ENCODE peak calls at places on chromosome 7, in nine cellular contexts. U, V, Y, B, M, A, F, H and Q are unnamed samples.

GRCh38 chr7:117164578-117164977 is 158.3 kb downstream of the WNT2 start:
- DNase-seq in Y (no peak), M (no peak), H (no peak), U (no peak), B (no peak), A (no peak), F (no peak), V (no peak), Q (no peak)

GRCh38 chr7:12951397-12951801 is 264.0 kb downstream of the ARL4A start:
- DNase-seq in F (no peak), V (no peak), U (peak), M (no peak), H (no peak), Y (no peak), A (no peak), B (no peak), Q (no peak)

GRCh38 chr7:51141451-51141971 is 175.1 kb downstream of the COBL start:
- DNase-seq in B (no peak), M (no peak), A (no peak), V (no peak), F (no peak), Y (no peak), U (peak), H (peak), Q (no peak)

GRCh38 chr7:22920664-22921063 is 93.3 kb downstream of the HYCC1 start:
- DNase-seq in U (no peak), V (no peak), H (no peak), B (no peak), F (no peak), A (no peak), Y (no peak), M (no peak), Q (no peak)

GRCh38 chr7:156456503-156457115 is 184.0 kb upstream of the RNF32 start:
- DNase-seq in H (no peak), A (no peak), F (no peak), V (no peak), B (no peak), Y (no peak), M (no peak), U (no peak), Q (no peak)

GRCh38 chr7:139660317-139661042 is 117.3 kb downstream of the HIPK2 start:
- DNase-seq in V (no peak), M (no peak), H (peak), A (no peak), Y (no peak), B (no peak), U (no peak), F (no peak), Q (no peak)

GRCh38 chr7:82840061-82840460 is 322.6 kb downstream of the PCLO start:
- DNase-seq in A (no peak), M (no peak), U (no peak), V (no peak), Y (no peak), H (no peak), F (no peak), B (no peak), Q (no peak)

GRCh38 chr7:132298782-132299181 is 277.5 kb downstream of the PLXNA4 start:
- DNase-seq in M (no peak), B (no peak), Y (no peak), A (no peak), H (no peak), U (no peak), V (no peak), F (no peak), Q (no peak)

GRCh38 chr7:91164948-91165845 is 99.0 kb upstream of the FZD1 start:
- DNase-seq in Y (no peak), H (no peak), M (no peak), U (no peak), V (no peak), F (no peak), A (no peak), B (no peak), Q (no peak)

GRCh38 chr7:23247101-23247601 is 576 bp downstream of the GPNMB start:
- DNase-seq in A (no peak), U (no peak), M (no peak), F (no peak), V (peak), Y (no peak), H (peak), B (no peak), Q (no peak)

GRCh38 chr7:66707825-66708224 is 32.7 kb upstream of the RABGEF1 start:
- DNase-seq in F (no peak), H (no peak), B (no peak), A (no peak), M (no peak), Y (no peak), U (no peak), V (no peak), Q (no peak)

GRCh38 chr7:131110294-131111080 is 217.2 kb upstream of the MKLN1 start:
- DNase-seq in F (peak), B (peak), H (peak), U (no peak), A (no peak), V (peak), Y (no peak), M (no peak), Q (no peak)

GRCh38 chr7:19030280-19030679 is 87.2 kb downstream of the TWIST1 start:
- DNase-seq in A (no peak), B (no peak), Y (no peak), V (no peak), H (no peak), F (no peak), U (no peak), M (no peak), Q (no peak)

GRCh38 chr7:100566018-100566531 is 7.6 kb downstream of the SAP25 start:
- DNase-seq in U (no peak), H (no peak), B (no peak), Y (peak), F (no peak), V (no peak), M (no peak), A (no peak), Q (no peak)

GRCh38 chr7:20784311-20785210 is 2.1 kb downstream of the SP8 start:
- DNase-seq in U (no peak), V (no peak), H (peak), A (no peak), B (no peak), F (no peak), Y (no peak), M (no peak), Q (no peak)

GRCh38 chr7:130930260-130930659 is 196.3 kb upstream of the KLF14 start:
- DNase-seq in F (no peak), A (no peak), U (no peak), H (no peak), M (peak), V (no peak), B (no peak), Y (no peak), Q (no peak)

GRCh38 chr7:141231018-141231792 is 157.3 kb downstream of the TMEM178B start:
- DNase-seq in Y (no peak), U (no peak), M (no peak), V (peak), H (peak), B (peak), F (peak), A (no peak), Q (peak)

GRCh38 chr7:45235905-45236304 is 78.3 kb downstream of the RAMP3 start:
- DNase-seq in M (no peak), V (no peak), Y (no peak), H (no peak), A (no peak), B (no peak), F (no peak), U (no peak), Q (no peak)

GRCh38 chr7:105652359-105652993 is 71.2 kb upstream of the EFCAB10 start:
- DNase-seq in Y (peak), F (peak), U (no peak), B (peak), V (peak), M (peak), A (peak), H (peak), Q (no peak)

GRCh38 chr7:79528421-79528820 is 75.0 kb upstream of the MAGI2 start:
- DNase-seq in H (peak), U (no peak), A (no peak), V (no peak), M (no peak), B (no peak), Y (no peak), F (no peak), Q (no peak)

GRCh38 chr7:81256991-81257390 is 338.1 kb upstream of the SEMA3C start:
- DNase-seq in U (no peak), M (no peak), H (peak), Y (no peak), B (no peak), V (peak), F (no peak), A (no peak), Q (no peak)

GRCh38 chr7:142134944-142135343 is 23.4 kb downstream of the MGAM2 start:
- DNase-seq in Y (no peak), A (no peak), F (no peak), H (no peak), B (no peak), V (no peak), U (no peak), M (no peak), Q (no peak)

GRCh38 chr7:100556541-100556940 is 17.2 kb downstream of the SAP25 start:
- DNase-seq in U (no peak), F (no peak), H (no peak), A (no peak), Y (no peak), B (no peak), V (no peak), M (no peak), Q (no peak)

GRCh38 chr7:28406192-28406591 is 6.1 kb upstream of the CREB5 start:
- DNase-seq in V (no peak), B (no peak), M (no peak), A (no peak), H (peak), U (no peak), Y (no peak), F (no peak), Q (no peak)

GRCh38 chr7:51288896-51289607 is 27.6 kb downstream of the COBL start:
- DNase-seq in H (peak), V (no peak), B (no peak), Y (no peak), U (no peak), A (no peak), F (no peak), M (no peak), Q (no peak)

GRCh38 chr7:127953966-127954365 is 77.3 kb downstream of the LRRC4 start:
- DNase-seq in H (no peak), A (no peak), V (no peak), Y (no peak), U (no peak), M (no peak), B (no peak), F (no peak), Q (no peak)

GRCh38 chr7:4416436-4417092 is 265.5 kb upstream of the FOXK1 start:
- DNase-seq in Y (no peak), B (no peak), F (no peak), U (no peak), V (peak), M (no peak), H (no peak), A (no peak), Q (no peak)

GRCh38 chr7:157007470-157008066 is 2.9 kb downstream of the MNX1 start:
- DNase-seq in U (no peak), F (no peak), Y (no peak), B (no peak), V (no peak), A (no peak), M (no peak), H (peak), Q (no peak)

GRCh38 chr7:27171636-27172387 is 2.3 kb downstream of the HOXA10 start:
- DNase-seq in B (no peak), Y (peak), V (peak), F (no peak), A (peak), H (peak), M (no peak), U (no peak), Q (no peak)

GRCh38 chr7:105030447-105030846 is 16.4 kb downstream of the KMT2E start:
- DNase-seq in A (no peak), F (no peak), B (no peak), U (no peak), Y (no peak), M (no peak), H (no peak), V (no peak), Q (no peak)

GRCh38 chr7:149882264-149883048 is 8.7 kb downstream of the ATP6V0E2 start:
- DNase-seq in A (no peak), U (no peak), H (no peak), B (peak), V (peak), F (no peak), M (no peak), Y (no peak), Q (peak)

GRCh38 chr7:104299323-104299722 is 29.1 kb upstream of the LHFPL3 start:
- DNase-seq in V (no peak), B (no peak), Y (no peak), A (no peak), H (no peak), M (no peak), F (no peak), U (no peak), Q (no peak)

GRCh38 chr7:72211175-72211574 is 201.0 kb downstream of the CALN1 start:
- DNase-seq in U (no peak), Y (no peak), F (no peak), V (no peak), A (no peak), H (no peak), M (no peak), B (no peak), Q (no peak)

DNA sequence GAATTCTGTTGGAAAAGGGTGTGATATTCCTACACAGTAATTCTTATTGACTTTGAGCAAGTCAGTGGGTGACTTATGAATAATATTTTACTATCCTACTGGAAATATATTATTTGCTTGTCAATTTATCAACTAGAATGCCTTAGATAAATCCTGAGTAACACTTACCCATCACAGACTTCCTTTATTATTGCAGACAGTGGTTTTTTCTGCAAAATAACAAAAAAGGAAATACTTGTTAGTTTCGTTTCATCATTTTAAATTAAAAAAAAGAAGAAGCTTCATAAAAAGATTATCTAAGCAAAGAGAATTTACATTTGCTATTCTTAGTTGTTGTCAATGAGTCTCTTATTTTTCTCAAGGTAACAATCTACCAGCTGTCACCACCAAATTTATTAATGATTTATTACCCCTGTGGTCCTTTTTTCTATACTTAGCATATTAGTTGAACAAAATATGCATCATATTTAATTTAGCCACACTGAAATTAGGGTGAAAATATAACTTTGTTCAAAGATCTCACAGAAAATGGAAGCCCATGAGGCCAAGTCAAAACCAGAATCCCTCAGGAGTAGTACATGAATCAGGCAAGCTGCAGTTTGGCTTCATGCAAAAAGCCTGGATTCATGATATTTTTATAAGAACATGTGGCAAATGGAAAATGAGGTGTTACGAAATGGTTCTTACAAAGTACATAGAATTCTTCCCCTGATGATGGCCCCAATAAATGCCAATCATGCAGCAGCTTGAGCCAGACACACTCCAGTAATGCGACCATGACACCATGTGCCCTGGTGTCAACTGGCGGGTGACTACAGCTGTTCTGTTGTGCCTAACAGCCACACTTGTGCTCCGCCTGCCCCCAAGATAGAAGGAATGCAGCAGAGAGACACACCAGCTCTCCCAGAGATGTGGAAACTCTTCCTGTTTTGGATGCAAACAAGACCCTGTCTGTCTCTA is 132.6 kb downstream of the ELMO1 start:
- DNase-seq in M (no peak), H (no peak), F (no peak), V (peak), Y (no peak), A (no peak), B (peak), U (no peak), Q (no peak)
- H3K27ac ChIP-seq in M (no peak), H (no peak), F (no peak), V (no peak), Y (no peak), A (peak), B (peak), U (no peak), Q (no peak)

DNA sequence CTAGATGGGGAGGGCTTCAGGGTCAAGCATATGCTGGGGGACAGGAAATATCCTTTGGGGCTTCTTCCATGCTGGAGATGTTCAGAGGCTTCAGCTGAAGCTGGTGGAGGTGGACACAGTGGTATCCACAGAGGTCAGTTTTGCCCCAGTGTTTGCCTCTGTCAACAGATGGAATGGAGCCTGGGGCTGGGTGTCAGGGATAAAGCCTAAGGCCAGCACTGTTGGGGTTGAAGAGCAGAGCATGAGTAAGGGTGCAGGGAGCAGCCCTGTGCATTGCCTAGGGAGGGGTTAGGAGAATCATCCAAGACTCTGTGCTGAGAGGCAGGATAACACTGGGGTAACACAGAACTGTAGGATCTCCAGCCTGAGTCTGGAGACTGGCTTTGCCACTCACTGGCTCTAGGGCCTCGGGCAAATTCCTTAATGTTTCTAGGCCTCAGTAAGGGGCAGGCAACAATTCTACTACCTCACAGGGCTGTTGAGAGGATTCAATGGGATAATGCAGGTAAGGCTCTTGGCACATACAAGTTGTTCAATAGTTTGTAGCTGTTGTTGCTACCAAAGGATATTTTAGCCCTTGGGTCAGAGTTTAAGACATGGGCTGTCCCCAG is 21.8 kb upstream of the MYL7 start:
- DNase-seq in Y (peak), H (no peak), A (no peak), U (no peak), V (no peak), M (no peak), F (no peak), B (no peak), Q (no peak)
- H3K27ac ChIP-seq in Y (no peak), H (no peak), A (no peak), U (no peak), V (no peak), M (no peak), F (no peak), B (no peak), Q (no peak)

GRCh38 chr7:107284911-107285479 is 116.2 kb downstream of the HBP1 start:
- DNase-seq in M (no peak), A (no peak), H (no peak), V (no peak), U (no peak), B (no peak), F (no peak), Y (no peak), Q (no peak)

GRCh38 chr7:107291434-107291833 is 122.6 kb downstream of the HBP1 start:
- DNase-seq in H (no peak), B (no peak), A (no peak), M (no peak), Y (no peak), U (no peak), V (no peak), F (no peak), Q (no peak)

GRCh38 chr7:107286751-107287621 is 118.2 kb downstream of the HBP1 start:
- DNase-seq in V (no peak), M (no peak), A (no peak), B (no peak), F (peak), Y (no peak), H (no peak), U (no peak), Q (no peak)
- H3K27ac ChIP-seq in V (peak), M (no peak), A (no peak), B (no peak), F (peak), Y (no peak), H (no peak), U (no peak), Q (peak)

GRCh38 chr7:48038815-48039496 is 3.6 kb downstream of the C7orf57 start:
- DNase-seq in M (no peak), H (peak), B (no peak), F (no peak), U (no peak), V (no peak), A (no peak), Y (no peak), Q (no peak)
- H3K27ac ChIP-seq in M (no peak), H (peak), B (no peak), F (no peak), U (no peak), V (no peak), A (no peak), Y (no peak), Q (no peak)

GRCh38 chr7:134448359-134449229 is 10.3 kb downstream of the AKR1B1 start:
- DNase-seq in M (no peak), F (no peak), V (no peak), Y (no peak), A (no peak), H (no peak), B (no peak), U (peak), Q (no peak)
- H3K27ac ChIP-seq in M (no peak), F (no peak), V (no peak), Y (no peak), A (no peak), H (no peak), B (no peak), U (no peak), Q (no peak)